ENCODE peak calls at places on chromosomes 2 and 18, in five cellular contexts. One of them, this sample, is unnamed.

GRCh38 chr2:119068154-119068725 is 90.3 kb downstream of the C1QL2 start:
- DNase-seq in NT2/D1: no peak
- DNase-seq in GM12878: no peak
- DNase-seq in HepG2: no peak
- DNase-seq in H1: no peak
- DNase-seq in this sample: no peak

GRCh38 chr18:29430416-29430815 is 1253.5 kb upstream of the CDH2 start:
- DNase-seq in NT2/D1: no peak
- DNase-seq in H1: no peak
- DNase-seq in GM12878: no peak
- DNase-seq in HepG2: no peak
- DNase-seq in this sample: no peak

GRCh38 chr2:6352247-6352646 is 513.5 kb downstream of the CMPK2 start:
- DNase-seq in NT2/D1: no peak
- DNase-seq in HepG2: no peak
- DNase-seq in GM12878: peak; percentile 94
- DNase-seq in H1: no peak
- DNase-seq in this sample: no peak

GRCh38 chr2:41698787-41699422 is 348.9 kb upstream of the PKDCC start:
- DNase-seq in NT2/D1: peak; percentile 36
- DNase-seq in H1: peak; percentile 83
- DNase-seq in GM12878: no peak
- DNase-seq in HepG2: no peak
- DNase-seq in this sample: peak; percentile 41

GRCh38 chr18:47724186-47724975 is 206.1 kb downstream of the SMAD2 start:
- DNase-seq in HepG2: no peak
- DNase-seq in NT2/D1: no peak
- DNase-seq in H1: no peak
- DNase-seq in GM12878: no peak
- DNase-seq in this sample: no peak

GRCh38 chr2:234556848-234557573 is 60.1 kb upstream of the ARL4C start:
- DNase-seq in H1: no peak
- DNase-seq in GM12878: no peak
- DNase-seq in NT2/D1: no peak
- DNase-seq in HepG2: peak; percentile 47
- DNase-seq in this sample: no peak

GRCh38 chr2:154623819-154624218 is 74.7 kb upstream of the KCNJ3 start:
- DNase-seq in HepG2: peak; percentile 42
- DNase-seq in GM12878: no peak
- DNase-seq in NT2/D1: peak; percentile 55
- DNase-seq in H1: no peak
- DNase-seq in this sample: peak; percentile 53

GRCh38 chr2:108447947-108448677 is 894 bp upstream of the GCC2 start:
- DNase-seq in NT2/D1: no peak
- DNase-seq in H1: no peak
- DNase-seq in HepG2: peak; percentile 56
- DNase-seq in GM12878: no peak
- DNase-seq in this sample: peak; percentile 35

GRCh38 chr2:42025151-42025582 is 22.7 kb upstream of the PKDCC start:
- DNase-seq in H1: no peak
- DNase-seq in NT2/D1: peak; percentile 87
- DNase-seq in HepG2: no peak
- DNase-seq in GM12878: no peak
- DNase-seq in this sample: peak; percentile 54

GRCh38 chr18:49016648-49017539 is 66.1 kb upstream of the SMAD7 start:
- DNase-seq in GM12878: no peak
- DNase-seq in NT2/D1: no peak
- DNase-seq in H1: peak; percentile 54
- DNase-seq in HepG2: peak; percentile 78
- DNase-seq in this sample: no peak

GRCh38 chr2:32235315-32235714 is 29.4 kb downstream of the NLRC4 start:
- DNase-seq in GM12878: no peak
- DNase-seq in H1: no peak
- DNase-seq in NT2/D1: no peak
- DNase-seq in HepG2: no peak
- DNase-seq in this sample: no peak

GRCh38 chr2:152240559-152241231 is 65.1 kb upstream of the STAM2 start:
- DNase-seq in GM12878: no peak
- DNase-seq in H1: no peak
- DNase-seq in HepG2: no peak
- DNase-seq in NT2/D1: no peak
- DNase-seq in this sample: no peak

GRCh38 chr2:197700960-197701359 is 4.2 kb upstream of the MARS2 start:
- DNase-seq in HepG2: no peak
- DNase-seq in GM12878: no peak
- DNase-seq in H1: no peak
- DNase-seq in NT2/D1: no peak
- DNase-seq in this sample: no peak

GRCh38 chr2:114160263-114161001 is 270.5 kb downstream of the ACTR3 start:
- DNase-seq in HepG2: peak; percentile 80
- DNase-seq in H1: no peak
- DNase-seq in NT2/D1: no peak
- DNase-seq in GM12878: no peak
- DNase-seq in this sample: no peak

GRCh38 chr2:129721841-129722240 is 257.6 kb upstream of the RAB6C start:
- DNase-seq in GM12878: no peak
- DNase-seq in HepG2: no peak
- DNase-seq in H1: no peak
- DNase-seq in NT2/D1: no peak
- DNase-seq in this sample: no peak
- TF ChIP-seq SUZ12 in GM12878: no peak
- TF ChIP-seq SUZ12 in HepG2: no peak
- TF ChIP-seq SUZ12 in H1: no peak
- TF ChIP-seq SUZ12 in NT2/D1: no peak
- TF ChIP-seq SUZ12 in this sample: no peak

GRCh38 chr2:104851236-104852160 is 2.4 kb upstream of the POU3F3 start:
- DNase-seq in GM12878: no peak
- DNase-seq in HepG2: no peak
- DNase-seq in NT2/D1: no peak
- DNase-seq in H1: no peak
- DNase-seq in this sample: no peak
- TF ChIP-seq SUZ12 in GM12878: no peak
- TF ChIP-seq SUZ12 in HepG2: no peak
- TF ChIP-seq SUZ12 in NT2/D1: peak; percentile 45
- TF ChIP-seq SUZ12 in H1: no peak
- TF ChIP-seq SUZ12 in this sample: no peak

GRCh38 chr2:30772021-30772705 is 35.1 kb downstream of the CAPN13 start:
- DNase-seq in HepG2: no peak
- DNase-seq in H1: peak; percentile 19
- DNase-seq in GM12878: no peak
- DNase-seq in NT2/D1: no peak
- DNase-seq in this sample: no peak
- TF ChIP-seq SUZ12 in HepG2: no peak
- TF ChIP-seq SUZ12 in H1: no peak
- TF ChIP-seq SUZ12 in GM12878: no peak
- TF ChIP-seq SUZ12 in NT2/D1: no peak
- TF ChIP-seq SUZ12 in this sample: no peak

GRCh38 chr2:66430195-66430905 is 4.6 kb upstream of the MEIS1 start:
- DNase-seq in GM12878: no peak
- DNase-seq in HepG2: no peak
- DNase-seq in H1: no peak
- DNase-seq in NT2/D1: no peak
- DNase-seq in this sample: no peak

GRCh38 chr2:66427219-66427768 is 7.6 kb upstream of the MEIS1 start:
- DNase-seq in HepG2: peak; percentile 53
- DNase-seq in GM12878: no peak
- DNase-seq in NT2/D1: no peak
- DNase-seq in H1: no peak
- DNase-seq in this sample: no peak

GRCh38 chr2:66426250-66427064 is 8.5 kb upstream of the MEIS1 start:
- DNase-seq in NT2/D1: no peak
- DNase-seq in H1: peak; percentile 74
- DNase-seq in GM12878: no peak
- DNase-seq in HepG2: no peak
- DNase-seq in this sample: no peak

GRCh38 chr2:66430906-66431619 is 3.9 kb upstream of the MEIS1 start:
- DNase-seq in GM12878: no peak
- DNase-seq in H1: no peak
- DNase-seq in HepG2: no peak
- DNase-seq in NT2/D1: no peak
- DNase-seq in this sample: no peak

DNA sequence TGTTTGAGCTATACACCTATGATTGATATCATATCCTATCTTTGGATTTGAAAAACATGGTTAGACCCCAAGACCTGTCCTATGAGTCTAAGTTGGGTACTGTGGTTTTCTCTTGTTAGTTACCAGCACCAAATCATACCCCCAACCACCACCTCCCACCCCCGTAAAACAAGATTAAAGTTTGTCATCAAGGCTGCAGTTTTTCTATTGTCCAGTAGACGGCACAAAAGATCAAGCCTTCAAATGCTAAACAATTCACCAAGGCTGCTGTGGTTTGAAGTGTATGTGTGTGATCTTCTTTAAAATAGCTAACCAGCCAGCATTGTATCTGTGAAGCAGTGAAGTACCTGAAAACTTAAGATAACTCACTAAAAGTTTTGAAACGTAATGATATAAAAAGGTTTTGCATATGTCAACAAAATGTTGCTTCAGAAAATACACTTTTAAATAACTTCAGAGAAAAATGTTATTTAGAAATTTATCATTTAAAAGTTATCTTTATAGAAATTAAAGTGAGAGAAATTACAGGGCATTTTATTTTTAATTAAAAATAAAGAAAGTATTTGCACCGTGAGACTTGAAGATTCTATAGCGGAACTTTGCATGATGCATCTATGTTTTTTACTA is 5.8 kb upstream of the MEIS1 start:
- DNase-seq in NT2/D1: no peak
- DNase-seq in H1: no peak
- DNase-seq in GM12878: no peak
- DNase-seq in HepG2: peak; percentile 61
- DNase-seq in this sample: no peak
- TF ChIP-seq SUZ12 in NT2/D1: no peak
- TF ChIP-seq SUZ12 in H1: no peak
- TF ChIP-seq SUZ12 in GM12878: no peak
- TF ChIP-seq SUZ12 in HepG2: no peak
- TF ChIP-seq SUZ12 in this sample: no peak

GRCh38 chr2:79219383-79219988 is 59.9 kb upstream of the REG3A start:
- DNase-seq in HepG2: peak; percentile 55
- DNase-seq in GM12878: peak; percentile 8
- DNase-seq in H1: peak; percentile 66
- DNase-seq in NT2/D1: peak; percentile 76
- DNase-seq in this sample: peak; percentile 40

GRCh38 chr2:79223539-79223938 is 64.0 kb upstream of the REG3A start:
- DNase-seq in H1: no peak
- DNase-seq in GM12878: no peak
- DNase-seq in NT2/D1: no peak
- DNase-seq in HepG2: no peak
- DNase-seq in this sample: no peak
- TF ChIP-seq SUZ12 in H1: no peak
- TF ChIP-seq SUZ12 in GM12878: no peak
- TF ChIP-seq SUZ12 in NT2/D1: no peak
- TF ChIP-seq SUZ12 in HepG2: no peak
- TF ChIP-seq SUZ12 in this sample: no peak

DNA sequence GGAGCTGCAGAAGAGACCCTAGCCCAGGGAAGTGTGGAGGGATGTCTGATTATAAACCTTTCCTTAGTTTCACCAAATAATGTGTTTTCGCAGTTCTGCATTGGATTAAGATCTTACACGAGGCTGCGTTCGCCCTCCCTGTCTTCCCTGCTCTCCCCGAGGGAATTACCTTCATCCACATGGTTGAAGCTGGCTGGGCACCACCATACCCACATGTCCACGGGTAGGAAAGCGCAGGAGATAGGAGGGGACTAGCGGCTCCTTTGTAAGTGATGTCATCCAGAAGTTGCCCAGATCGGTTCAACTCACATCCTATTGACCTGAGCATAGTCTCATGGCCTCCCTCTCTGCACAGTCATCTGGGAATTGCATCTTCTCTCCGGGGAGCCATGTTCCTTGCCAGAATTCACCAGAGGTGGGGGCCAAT is 1.1 kb downstream of the TTL start:
- DNase-seq in NT2/D1: no peak
- DNase-seq in HepG2: peak; percentile 76
- DNase-seq in GM12878: no peak
- DNase-seq in H1: no peak
- DNase-seq in this sample: peak; percentile 46
- TF ChIP-seq SUZ12 in NT2/D1: no peak
- TF ChIP-seq SUZ12 in HepG2: no peak
- TF ChIP-seq SUZ12 in GM12878: no peak
- TF ChIP-seq SUZ12 in H1: no peak
- TF ChIP-seq SUZ12 in this sample: no peak

DNA sequence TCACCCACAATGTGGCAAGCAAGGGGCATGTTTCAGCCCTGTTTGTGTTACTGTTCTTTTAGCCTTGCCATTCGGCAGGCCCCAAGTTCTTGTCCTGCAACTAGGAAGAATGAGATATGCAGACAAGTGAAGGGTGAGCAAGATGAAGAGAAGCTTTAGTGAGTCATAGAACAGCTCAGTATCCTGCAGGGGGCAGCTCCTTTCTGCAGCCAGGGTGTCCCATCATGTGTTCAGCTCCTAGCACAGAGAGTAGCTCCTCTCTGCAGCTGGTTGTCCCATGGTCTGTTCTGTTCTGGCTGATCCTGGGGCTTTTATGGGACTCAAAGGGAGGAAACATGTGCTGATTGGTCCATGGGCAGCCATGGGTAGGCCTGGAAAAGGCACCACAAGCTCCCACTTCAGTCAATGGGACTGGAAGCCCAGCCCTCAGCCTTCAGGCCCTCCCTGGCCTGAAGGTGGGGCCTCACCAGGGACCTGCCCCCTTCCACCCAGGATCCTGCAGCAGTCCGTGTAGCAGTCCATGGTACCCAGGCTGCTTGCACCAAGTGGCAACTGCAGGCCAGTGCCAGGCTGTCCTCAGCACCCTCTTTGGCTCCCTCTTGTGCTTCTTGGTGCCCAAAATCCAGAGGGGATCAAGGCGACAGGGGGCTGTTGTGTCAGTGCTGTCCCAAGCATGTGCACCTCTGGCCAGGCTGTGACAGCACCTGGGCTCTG is 326.4 kb downstream of the NR4A2 start:
- DNase-seq in HepG2: peak; percentile 4
- DNase-seq in GM12878: no peak
- DNase-seq in H1: no peak
- DNase-seq in NT2/D1: peak; percentile 2
- DNase-seq in this sample: no peak
- TF ChIP-seq SUZ12 in HepG2: no peak
- TF ChIP-seq SUZ12 in GM12878: no peak
- TF ChIP-seq SUZ12 in H1: no peak
- TF ChIP-seq SUZ12 in NT2/D1: no peak
- TF ChIP-seq SUZ12 in this sample: no peak

GRCh38 chr2:176488446-176488845 is 219.2 kb downstream of the MTX2 start:
- DNase-seq in GM12878: no peak
- DNase-seq in NT2/D1: no peak
- DNase-seq in H1: no peak
- DNase-seq in HepG2: no peak
- DNase-seq in this sample: no peak
- TF ChIP-seq SUZ12 in GM12878: no peak
- TF ChIP-seq SUZ12 in NT2/D1: no peak
- TF ChIP-seq SUZ12 in H1: no peak
- TF ChIP-seq SUZ12 in HepG2: no peak
- TF ChIP-seq SUZ12 in this sample: no peak

GRCh38 chr2:36625304-36625703 is 27.3 kb upstream of the FEZ2 start:
- DNase-seq in H1: no peak
- DNase-seq in GM12878: no peak
- DNase-seq in NT2/D1: no peak
- DNase-seq in HepG2: no peak
- DNase-seq in this sample: no peak
- TF ChIP-seq SUZ12 in H1: no peak
- TF ChIP-seq SUZ12 in GM12878: no peak
- TF ChIP-seq SUZ12 in NT2/D1: no peak
- TF ChIP-seq SUZ12 in HepG2: no peak
- TF ChIP-seq SUZ12 in this sample: no peak